ENCODE peak calls at places on chromosome 9, in eight cellular contexts. E is BJ, T is mucosa of descending colon, Q is lower lobe of right lung, G is fibroblast of lung, U is left lung, B is left ventricle myocardium inferior, D is cardiac muscle cell. R is an unnamed sample. For H3K36me3, the result is how much of the 10 kb centered on the place peaks cover.

GRCh38 chr9:108565651-108566378 is 290.0 kb downstream of the ACTL7B start:
- DNase-seq in E (peak), U (no peak), Q (no peak), D (peak), T (peak), B (no peak), G (peak), R (peak)

GRCh38 chr9:97508852-97509251 is 7.4 kb downstream of the TMOD1 start:
- DNase-seq in D (no peak), B (no peak), U (no peak), G (no peak), Q (no peak), T (no peak), E (no peak), R (no peak)

GRCh38 chr9:131733601-131734061 is 6.2 kb downstream of the RAPGEF1 start:
- DNase-seq in G (peak), D (no peak), U (no peak), E (peak), T (peak), B (no peak), Q (no peak), R (peak)

GRCh38 chr9:4197548-4197947 is 102.3 kb downstream of the GLIS3 start:
- DNase-seq in Q (no peak), T (no peak), B (no peak), D (peak), E (no peak), U (no peak), G (no peak), R (peak)

GRCh38 chr9:16213781-16214515 is 656.5 kb downstream of the BNC2 start:
- DNase-seq in G (peak), T (peak), Q (no peak), U (peak), B (peak), E (peak), D (no peak), R (peak)

GRCh38 chr9:89635007-89635742 is 30.4 kb downstream of the GADD45G start:
- DNase-seq in U (no peak), G (peak), T (no peak), Q (peak), D (no peak), E (peak), B (no peak), R (peak)

GRCh38 chr9:95481000-95481399 is 35.8 kb downstream of the PTCH1 start:
- DNase-seq in T (no peak), E (no peak), U (no peak), G (no peak), Q (no peak), D (no peak), B (no peak), R (no peak)

GRCh38 chr9:95112436-95113280 is 204.9 kb downstream of the FANCC start:
- DNase-seq in G (no peak), E (no peak), D (no peak), B (no peak), T (no peak), U (no peak), Q (peak), R (no peak)

GRCh38 chr9:16125637-16126036 is 572.8 kb downstream of the CCDC171 start:
- DNase-seq in D (no peak), U (no peak), T (no peak), B (no peak), G (no peak), Q (no peak), E (no peak), R (no peak)

GRCh38 chr9:97385626-97386264 is 26.2 kb upstream of the TDRD7 start:
- DNase-seq in D (no peak), B (no peak), E (no peak), T (no peak), G (no peak), Q (no peak), U (no peak), R (no peak)

GRCh38 chr9:88799706-88800682 is 191.3 kb upstream of the S1PR3 start:
- DNase-seq in G (no peak), U (no peak), B (no peak), D (peak), T (no peak), E (no peak), Q (no peak), R (no peak)

GRCh38 chr9:114291064-114291474 is 31.8 kb upstream of the ORM1 start:
- DNase-seq in B (peak), E (no peak), D (peak), U (peak), Q (peak), G (peak), T (peak), R (peak)

GRCh38 chr9:136079916-136080246 is 15.2 kb downstream of the NACC2 start:
- DNase-seq in G (no peak), Q (peak), D (no peak), E (no peak), B (no peak), T (no peak), U (no peak), R (no peak)

GRCh38 chr9:72305102-72305546 is 59.9 kb downstream of the ZFAND5 start:
- DNase-seq in Q (peak), E (no peak), G (peak), U (peak), D (peak), T (peak), B (peak), R (peak)

GRCh38 chr9:73132034-73132776 is 19.5 kb upstream of the ANXA1 start:
- DNase-seq in T (peak), E (peak), U (peak), G (peak), D (peak), Q (peak), B (peak), R (peak)

GRCh38 chr9:1837453-1838084 is 177.6 kb upstream of the SMARCA2 start:
- DNase-seq in E (no peak), G (peak), Q (no peak), D (peak), U (no peak), B (no peak), T (peak), R (peak)

GRCh38 chr9:385818-386398 is 171.2 kb downstream of the DOCK8 start:
- DNase-seq in G (peak), U (no peak), Q (no peak), T (peak), D (peak), E (peak), B (no peak), R (peak)

GRCh38 chr9:89436963-89437625 is 60.8 kb downstream of the SEMA4D start:
- DNase-seq in D (no peak), T (peak), Q (peak), G (no peak), B (no peak), E (no peak), U (peak), R (peak)

GRCh38 chr9:134177186-134177585 is 12.8 kb upstream of the RNU6ATAC start:
- DNase-seq in G (no peak), E (no peak), U (no peak), T (no peak), B (no peak), Q (no peak), D (no peak), R (no peak)

GRCh38 chr9:7910426-7911015 is 110.9 kb upstream of the DMAC1 start:
- DNase-seq in D (no peak), G (no peak), B (peak), T (peak), Q (no peak), E (no peak), U (no peak), R (no peak)

GRCh38 chr9:23638837-23639426 is 187.1 kb downstream of the ELAVL2 start:
- DNase-seq in E (no peak), B (no peak), G (no peak), U (no peak), T (no peak), Q (no peak), D (no peak), R (peak)

GRCh38 chr9:30197954-30198353 is 2186.5 kb upstream of the ACO1 start:
- DNase-seq in U (no peak), Q (no peak), T (peak), G (no peak), D (no peak), E (no peak), B (no peak), R (peak)

GRCh38 chr9:214488-215448 is at the start of gene DOCK8:
- DNase-seq in D (peak), G (no peak), E (no peak), Q (peak), T (peak), U (peak), B (peak), R (peak)

GRCh38 chr9:68669189-68669588 is 35.9 kb upstream of the PIP5K1B start:
- DNase-seq in D (no peak), G (no peak), T (no peak), Q (no peak), E (no peak), U (no peak), B (no peak), R (no peak)

GRCh38 chr9:137501457-137501856 is 42.3 kb upstream of the NSMF start:
- DNase-seq in G (no peak), U (no peak), D (no peak), Q (no peak), B (no peak), E (no peak), T (no peak), R (no peak)

GRCh38 chr9:126057461-126057860 is 269.2 kb upstream of the MVB12B start:
- DNase-seq in G (no peak), U (peak), D (no peak), E (no peak), B (no peak), Q (no peak), T (no peak), R (no peak)

GRCh38 chr9:86034863-86035734 is 64.3 kb downstream of the GOLM1 start:
- DNase-seq in E (no peak), U (no peak), T (peak), G (peak), D (peak), Q (no peak), B (no peak), R (peak)

GRCh38 chr9:134229466-134230091 is 65.2 kb upstream of the RNU6ATAC start:
- DNase-seq in Q (no peak), B (no peak), U (no peak), G (no peak), D (no peak), T (no peak), E (no peak), R (no peak)

GRCh38 chr9:105842023-105842644 is 147.8 kb downstream of the TMEM38B start:
- DNase-seq in T (peak), B (no peak), U (no peak), D (peak), E (no peak), G (peak), Q (no peak), R (peak)

GRCh38 chr9:131503626-131504465 is 1.1 kb downstream of the POMT1 start:
- DNase-seq in T (peak), G (peak), E (no peak), B (no peak), U (no peak), Q (no peak), D (peak), R (peak)

GRCh38 chr9:114017741-114018715 is 60.1 kb downstream of the AMBP start:
- DNase-seq in U (no peak), E (no peak), Q (no peak), D (no peak), G (no peak), B (no peak), T (no peak), R (no peak)

GRCh38 chr9:108869092-108869725 is 7.1 kb downstream of the ACTL7A start:
- DNase-seq in U (no peak), G (peak), D (no peak), E (no peak), T (no peak), B (no peak), Q (no peak), R (peak)

GRCh38 chr9:132324425-132324824 is 30.4 kb downstream of the SETX start:
- DNase-seq in G (no peak), B (no peak), U (no peak), D (no peak), E (no peak), T (no peak), Q (no peak), R (no peak)

GRCh38 chr9:122091682-122092592 is 1.2 kb downstream of the TTLL11 start:
- DNase-seq in G (no peak), Q (no peak), B (no peak), D (no peak), U (no peak), E (no peak), T (peak), R (no peak)

GRCh38 chr9:20650313-20650712 is 28.0 kb upstream of the MLLT3 start:
- DNase-seq in G (no peak), T (no peak), U (no peak), Q (no peak), D (no peak), B (no peak), E (no peak), R (no peak)

GRCh38 chr9:20462410-20462809 is 159.9 kb downstream of the MLLT3 start:
- DNase-seq in D (no peak), E (no peak), U (no peak), T (no peak), Q (no peak), B (no peak), G (no peak), R (no peak)

GRCh38 chr9:99445377-99445891 is 223.4 kb downstream of the SEC61B start:
- DNase-seq in T (no peak), G (peak), D (peak), Q (no peak), E (peak), B (peak), U (peak), R (peak)

DNA sequence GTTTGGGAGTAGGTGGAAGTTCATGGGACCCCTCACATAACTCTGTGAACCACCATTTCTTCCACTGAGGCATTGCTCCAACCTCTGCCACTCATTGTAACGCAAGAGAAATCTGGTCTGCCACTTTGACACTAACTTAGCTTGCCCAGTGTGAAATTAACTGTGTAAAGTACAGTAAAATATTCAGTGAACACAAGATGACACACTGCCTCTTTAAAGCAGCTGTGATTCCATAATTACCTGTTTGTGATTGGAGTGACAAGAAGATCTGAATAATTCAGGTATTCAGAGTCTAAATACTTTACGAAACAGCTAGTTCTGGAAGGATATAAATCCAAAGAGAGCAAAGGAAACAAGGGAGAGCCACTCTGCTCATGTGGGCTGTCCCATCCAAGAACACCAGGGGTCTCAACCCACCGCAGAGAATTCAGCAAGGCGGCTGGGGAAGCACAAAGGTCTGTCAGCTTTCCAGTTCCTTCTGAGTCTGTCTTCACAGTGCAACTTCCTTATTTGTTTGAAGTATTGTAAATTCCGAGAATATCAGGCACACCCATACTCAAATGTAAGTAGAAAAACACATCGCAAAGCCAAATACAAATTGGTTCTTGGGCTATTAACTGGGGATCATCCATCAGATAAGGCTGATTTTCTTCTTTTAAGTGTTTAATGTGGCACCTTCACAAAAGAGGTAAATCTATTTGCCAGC is 86.9 kb downstream of the GNAQ start:
- DNase-seq in E (no peak), G (no peak), U (no peak), B (no peak), Q (peak), D (no peak), T (peak), R (no peak)
- TF ChIP-seq CTCF in E (no peak), G (no peak), U (no peak), B (peak), Q (peak), D (no peak), T (no peak), R (no peak)

DNA sequence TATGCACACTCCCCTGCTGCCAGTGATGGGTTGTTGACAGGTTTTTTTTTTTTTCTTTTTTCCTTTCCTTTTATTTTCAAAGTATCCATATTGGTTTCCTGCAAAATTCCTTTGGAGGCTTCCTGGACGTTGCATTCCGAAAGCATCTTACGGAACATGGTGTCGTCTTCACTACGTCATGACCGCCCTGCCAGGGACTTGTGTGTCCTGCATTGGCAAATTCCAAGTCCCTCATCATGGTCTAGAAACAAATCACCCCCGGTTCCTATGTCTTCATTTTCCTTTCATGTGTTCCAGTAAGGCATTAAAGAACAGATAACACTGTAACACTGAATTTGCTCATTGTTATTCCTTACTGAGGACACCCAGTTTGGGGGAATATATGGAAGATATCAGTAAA is 35.0 kb upstream of the ADAMTSL1 start:
- DNase-seq in T (no peak), U (no peak), B (no peak), Q (no peak), E (no peak), D (no peak), G (no peak), R (no peak)
- H3K4me3 ChIP-seq in T (no peak), U (peak), B (peak), Q (peak), E (no peak), D (no peak), G (peak), R (no peak)

GRCh38 chr9:33318781-33319180 is 28.5 kb downstream of the NFX1 start:
- DNase-seq in T (no peak), U (no peak), B (no peak), Q (no peak), G (no peak), D (no peak), E (no peak), R (no peak)
- H3K36me3 ChIP-seq in T (under half), U (half or more), B (half or more), Q (half or more), G (under half), D (half or more), E (under half), R (under half)

GRCh38 chr9:128899566-128900322 is 17.8 kb downstream of the LRRC8A start:
- DNase-seq in U (no peak), G (no peak), B (no peak), T (peak), Q (no peak), D (no peak), E (no peak), R (peak)
- TF ChIP-seq CTCF in U (no peak), G (no peak), B (no peak), T (no peak), Q (no peak), D (no peak), E (no peak), R (no peak)

GRCh38 chr9:25709941-25710340 is 31.7 kb upstream of the TUSC1 start:
- DNase-seq in T (no peak), U (no peak), D (no peak), G (no peak), B (no peak), E (no peak), Q (no peak), R (no peak)
- H3K4me3 ChIP-seq in T (no peak), U (no peak), D (no peak), G (no peak), B (no peak), E (no peak), Q (no peak), R (no peak)

GRCh38 chr9:124450931-124451661 is 845 bp downstream of the ADGRD2 start:
- DNase-seq in Q (no peak), D (no peak), E (no peak), B (no peak), T (no peak), U (no peak), G (no peak), R (no peak)

GRCh38 chr9:124453586-124454191 is 3.4 kb downstream of the ADGRD2 start:
- DNase-seq in B (no peak), D (peak), E (no peak), T (peak), U (no peak), G (no peak), Q (no peak), R (no peak)

GRCh38 chr9:124452841-124453585 is 2.8 kb downstream of the ADGRD2 start:
- DNase-seq in Q (no peak), E (no peak), U (no peak), G (no peak), B (no peak), D (no peak), T (no peak), R (no peak)

GRCh38 chr9:124450241-124450924 is at the start of gene ADGRD2:
- DNase-seq in T (no peak), D (peak), B (no peak), G (peak), Q (no peak), E (no peak), U (no peak), R (peak)

DNA sequence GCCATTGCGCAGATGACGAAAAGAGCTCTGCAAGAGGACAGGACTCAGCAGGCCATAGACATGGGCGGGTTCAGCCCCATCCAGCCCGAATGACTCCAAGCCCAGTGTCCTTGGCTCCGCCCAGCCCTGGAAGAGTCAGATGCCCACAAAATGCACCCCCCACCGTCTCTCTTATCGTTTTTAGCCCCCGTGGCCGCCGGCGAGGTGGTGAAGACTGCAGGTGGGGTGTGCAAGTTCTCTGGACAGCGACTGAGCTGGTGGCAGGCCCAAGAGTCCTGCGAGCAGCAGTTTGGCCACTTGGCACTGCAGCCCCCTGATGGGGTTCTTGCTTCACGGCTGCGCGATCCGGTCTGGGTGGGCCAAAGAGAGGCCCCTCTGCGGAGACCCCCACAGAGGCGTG is 2.1 kb downstream of the ADGRD2 start:
- DNase-seq in Q (no peak), G (no peak), T (no peak), U (no peak), B (no peak), E (no peak), D (no peak), R (no peak)
- H3K36me3 ChIP-seq in Q (under half), G (under half), T (under half), U (under half), B (under half), E (under half), D (under half), R (under half)

GRCh38 chr9:38620483-38621433 is at the start of gene ANKRD18A:
- DNase-seq in U (peak), E (no peak), Q (peak), G (peak), T (peak), D (peak), B (peak), R (peak)
- TF ChIP-seq CTCF in U (peak), E (peak), Q (peak), G (peak), T (peak), D (peak), B (peak), R (peak)

R was measured in bronchial epithelial cell.